ENCODE peak calls at places on chromosome 7, in six cellular contexts. One of them, this sample, is unnamed.

GRCh38 chr7:31982962-31983361 is 87.2 kb downstream of the PDE1C start:
- DNase-seq in A549: no peak
- DNase-seq in Caki2: no peak
- DNase-seq in NCI-H1694 treated with DMSO at 0.1 percent for 48 hours: no peak
- DNase-seq in activated T-helper 1 cell treated with Interleukin-2 at 50 U/mL for 16 hours: no peak
- DNase-seq in coronary artery: no peak
- DNase-seq in this sample: no peak

GRCh38 chr7:55774327-55775050 is 88.1 kb downstream of the SEPTIN14 start:
- DNase-seq in A549: no peak
- DNase-seq in Caki2: no peak
- DNase-seq in NCI-H1694 treated with DMSO at 0.1 percent for 48 hours: peak
- DNase-seq in activated T-helper 1 cell treated with Interleukin-2 at 50 U/mL for 16 hours: no peak
- DNase-seq in coronary artery: no peak
- DNase-seq in this sample: no peak

GRCh38 chr7:116571037-116571436 is 46.2 kb downstream of the CAV1 start:
- DNase-seq in A549: peak
- DNase-seq in Caki2: peak
- DNase-seq in NCI-H1694 treated with DMSO at 0.1 percent for 48 hours: no peak
- DNase-seq in activated T-helper 1 cell treated with Interleukin-2 at 50 U/mL for 16 hours: no peak
- DNase-seq in coronary artery: no peak
- DNase-seq in this sample: no peak

GRCh38 chr7:22726849-22727792 is at the start of gene IL6:
- DNase-seq in A549: peak
- DNase-seq in Caki2: peak
- DNase-seq in NCI-H1694 treated with DMSO at 0.1 percent for 48 hours: peak
- DNase-seq in activated T-helper 1 cell treated with Interleukin-2 at 50 U/mL for 16 hours: no peak
- DNase-seq in coronary artery: peak
- DNase-seq in this sample: peak

GRCh38 chr7:90383422-90383821 is 19.8 kb upstream of the CLDN12 start:
- DNase-seq in A549: no peak
- DNase-seq in Caki2: no peak
- DNase-seq in NCI-H1694 treated with DMSO at 0.1 percent for 48 hours: no peak
- DNase-seq in activated T-helper 1 cell treated with Interleukin-2 at 50 U/mL for 16 hours: no peak
- DNase-seq in coronary artery: no peak
- DNase-seq in this sample: no peak

GRCh38 chr7:94664023-94664422 is 8.1 kb upstream of the SGCE start:
- DNase-seq in A549: no peak
- DNase-seq in Caki2: no peak
- DNase-seq in NCI-H1694 treated with DMSO at 0.1 percent for 48 hours: no peak
- DNase-seq in activated T-helper 1 cell treated with Interleukin-2 at 50 U/mL for 16 hours: no peak
- DNase-seq in coronary artery: no peak
- DNase-seq in this sample: no peak

GRCh38 chr7:123692471-123692877 is 36.8 kb downstream of the LMOD2 start:
- DNase-seq in A549: no peak
- DNase-seq in Caki2: no peak
- DNase-seq in NCI-H1694 treated with DMSO at 0.1 percent for 48 hours: no peak
- DNase-seq in activated T-helper 1 cell treated with Interleukin-2 at 50 U/mL for 16 hours: no peak
- DNase-seq in coronary artery: no peak
- DNase-seq in this sample: no peak

GRCh38 chr7:111107576-111107975 is 16.6 kb downstream of the LRRN3 start:
- DNase-seq in A549: no peak
- DNase-seq in Caki2: no peak
- DNase-seq in NCI-H1694 treated with DMSO at 0.1 percent for 48 hours: no peak
- DNase-seq in activated T-helper 1 cell treated with Interleukin-2 at 50 U/mL for 16 hours: no peak
- DNase-seq in coronary artery: no peak
- DNase-seq in this sample: no peak

GRCh38 chr7:104848386-104848990 is 165.5 kb upstream of the KMT2E start:
- DNase-seq in A549: peak
- DNase-seq in Caki2: peak
- DNase-seq in NCI-H1694 treated with DMSO at 0.1 percent for 48 hours: peak
- DNase-seq in activated T-helper 1 cell treated with Interleukin-2 at 50 U/mL for 16 hours: no peak
- DNase-seq in coronary artery: no peak
- DNase-seq in this sample: no peak

GRCh38 chr7:140249036-140249806 is 72.4 kb upstream of the KDM7A start:
- DNase-seq in A549: peak
- DNase-seq in Caki2: peak
- DNase-seq in NCI-H1694 treated with DMSO at 0.1 percent for 48 hours: no peak
- DNase-seq in activated T-helper 1 cell treated with Interleukin-2 at 50 U/mL for 16 hours: no peak
- DNase-seq in coronary artery: no peak
- DNase-seq in this sample: no peak

GRCh38 chr7:87474046-87474445 is 1.4 kb downstream of the ABCB4 start:
- DNase-seq in A549: no peak
- DNase-seq in Caki2: no peak
- DNase-seq in NCI-H1694 treated with DMSO at 0.1 percent for 48 hours: no peak
- DNase-seq in activated T-helper 1 cell treated with Interleukin-2 at 50 U/mL for 16 hours: no peak
- DNase-seq in coronary artery: no peak
- DNase-seq in this sample: no peak

GRCh38 chr7:77482015-77482414 is 55.1 kb upstream of the PTPN12 start:
- DNase-seq in A549: peak
- DNase-seq in Caki2: no peak
- DNase-seq in NCI-H1694 treated with DMSO at 0.1 percent for 48 hours: no peak
- DNase-seq in activated T-helper 1 cell treated with Interleukin-2 at 50 U/mL for 16 hours: no peak
- DNase-seq in coronary artery: no peak
- DNase-seq in this sample: no peak

GRCh38 chr7:1354661-1355567 is 104.4 kb downstream of the MICALL2 start:
- DNase-seq in A549: no peak
- DNase-seq in Caki2: peak
- DNase-seq in NCI-H1694 treated with DMSO at 0.1 percent for 48 hours: no peak
- DNase-seq in activated T-helper 1 cell treated with Interleukin-2 at 50 U/mL for 16 hours: no peak
- DNase-seq in coronary artery: no peak
- DNase-seq in this sample: no peak

GRCh38 chr7:1758859-1759521 is 88.9 kb downstream of the ELFN1 start:
- DNase-seq in A549: no peak
- DNase-seq in Caki2: no peak
- DNase-seq in NCI-H1694 treated with DMSO at 0.1 percent for 48 hours: no peak
- DNase-seq in activated T-helper 1 cell treated with Interleukin-2 at 50 U/mL for 16 hours: no peak
- DNase-seq in coronary artery: peak
- DNase-seq in this sample: no peak

GRCh38 chr7:70569335-70569819 is 562.6 kb upstream of the GALNT17 start:
- DNase-seq in A549: no peak
- DNase-seq in Caki2: peak
- DNase-seq in NCI-H1694 treated with DMSO at 0.1 percent for 48 hours: peak
- DNase-seq in activated T-helper 1 cell treated with Interleukin-2 at 50 U/mL for 16 hours: no peak
- DNase-seq in coronary artery: no peak
- DNase-seq in this sample: peak

GRCh38 chr7:46930336-46930735 is 651.6 kb downstream of the TNS3 start:
- DNase-seq in A549: peak
- DNase-seq in Caki2: peak
- DNase-seq in NCI-H1694 treated with DMSO at 0.1 percent for 48 hours: no peak
- DNase-seq in activated T-helper 1 cell treated with Interleukin-2 at 50 U/mL for 16 hours: no peak
- DNase-seq in coronary artery: no peak
- DNase-seq in this sample: no peak

GRCh38 chr7:139482662-139483466 is 609 bp downstream of the KLRG2 start:
- DNase-seq in A549: peak
- DNase-seq in Caki2: no peak
- DNase-seq in NCI-H1694 treated with DMSO at 0.1 percent for 48 hours: no peak
- DNase-seq in activated T-helper 1 cell treated with Interleukin-2 at 50 U/mL for 16 hours: no peak
- DNase-seq in coronary artery: no peak
- DNase-seq in this sample: no peak

GRCh38 chr7:112448376-112448775 is 1.9 kb upstream of the IFRD1 start:
- DNase-seq in A549: no peak
- DNase-seq in Caki2: no peak
- DNase-seq in NCI-H1694 treated with DMSO at 0.1 percent for 48 hours: no peak
- DNase-seq in activated T-helper 1 cell treated with Interleukin-2 at 50 U/mL for 16 hours: no peak
- DNase-seq in coronary artery: no peak
- DNase-seq in this sample: no peak

This sample was measured in vagina.